ENCODE peak calls at places on chromosomes 5 and 9, in eight cellular contexts. One of them, this sample, is unnamed.

GRCh38 chr5:109668668-109669422 is 20.9 kb upstream of the MAN2A1 start:
- DNase-seq in CD8-positive, alpha-beta T cell: no peak
- DNase-seq in mesendoderm: peak; percentile 21
- DNase-seq in Caco-2: no peak
- DNase-seq in iPS DF 6.9: no peak
- DNase-seq in cardiac muscle cell: no peak
- DNase-seq in keratinocyte: no peak
- DNase-seq in transverse colon: no peak
- DNase-seq in this sample: no peak

GRCh38 chr5:119343766-119344165 is 12.1 kb upstream of the TNFAIP8 start:
- DNase-seq in cardiac muscle cell: no peak
- DNase-seq in keratinocyte: no peak
- DNase-seq in Caco-2: no peak
- DNase-seq in CD8-positive, alpha-beta T cell: peak; percentile 31
- DNase-seq in transverse colon: no peak
- DNase-seq in iPS DF 6.9: no peak
- DNase-seq in mesendoderm: no peak
- DNase-seq in this sample: no peak

GRCh38 chr5:75438722-75439121 is 72.7 kb downstream of the CERT1 start:
- DNase-seq in transverse colon: no peak
- DNase-seq in CD8-positive, alpha-beta T cell: no peak
- DNase-seq in mesendoderm: no peak
- DNase-seq in cardiac muscle cell: no peak
- DNase-seq in Caco-2: no peak
- DNase-seq in keratinocyte: no peak
- DNase-seq in iPS DF 6.9: no peak
- DNase-seq in this sample: no peak

GRCh38 chr5:31854181-31854624 is 215.3 kb downstream of the PDZD2 start:
- DNase-seq in CD8-positive, alpha-beta T cell: no peak
- DNase-seq in iPS DF 6.9: peak; percentile 45
- DNase-seq in mesendoderm: peak; percentile 90
- DNase-seq in transverse colon: no peak
- DNase-seq in keratinocyte: no peak
- DNase-seq in cardiac muscle cell: no peak
- DNase-seq in Caco-2: no peak
- DNase-seq in this sample: no peak

GRCh38 chr9:109411818-109412352 is 86.2 kb downstream of the PTPN3 start:
- DNase-seq in Caco-2: no peak
- DNase-seq in keratinocyte: no peak
- DNase-seq in iPS DF 6.9: no peak
- DNase-seq in cardiac muscle cell: peak; percentile 37
- DNase-seq in CD8-positive, alpha-beta T cell: no peak
- DNase-seq in transverse colon: no peak
- DNase-seq in mesendoderm: peak; percentile 60
- DNase-seq in this sample: no peak

GRCh38 chr5:175094461-175094860 is 349.5 kb downstream of the DRD1 start:
- DNase-seq in Caco-2: no peak
- DNase-seq in CD8-positive, alpha-beta T cell: no peak
- DNase-seq in keratinocyte: no peak
- DNase-seq in mesendoderm: no peak
- DNase-seq in iPS DF 6.9: no peak
- DNase-seq in transverse colon: no peak
- DNase-seq in cardiac muscle cell: no peak
- DNase-seq in this sample: no peak

GRCh38 chr9:5857928-5858327 is 25.0 kb upstream of the ERMP1 start:
- DNase-seq in iPS DF 6.9: no peak
- DNase-seq in keratinocyte: no peak
- DNase-seq in Caco-2: no peak
- DNase-seq in transverse colon: no peak
- DNase-seq in CD8-positive, alpha-beta T cell: no peak
- DNase-seq in cardiac muscle cell: no peak
- DNase-seq in mesendoderm: no peak
- DNase-seq in this sample: no peak

GRCh38 chr9:128719919-128720605 is 3.9 kb downstream of the ZDHHC12 start:
- DNase-seq in iPS DF 6.9: no peak
- DNase-seq in keratinocyte: no peak
- DNase-seq in mesendoderm: no peak
- DNase-seq in Caco-2: no peak
- DNase-seq in CD8-positive, alpha-beta T cell: no peak
- DNase-seq in transverse colon: no peak
- DNase-seq in cardiac muscle cell: no peak
- DNase-seq in this sample: no peak

GRCh38 chr5:132364319-132364718 is 5.2 kb upstream of the SLC22A5 start:
- DNase-seq in cardiac muscle cell: no peak
- DNase-seq in keratinocyte: peak; percentile 59
- DNase-seq in transverse colon: no peak
- DNase-seq in Caco-2: no peak
- DNase-seq in mesendoderm: no peak
- DNase-seq in CD8-positive, alpha-beta T cell: no peak
- DNase-seq in iPS DF 6.9: no peak
- DNase-seq in this sample: no peak

GRCh38 chr5:17257705-17258273 is 40.4 kb downstream of the BASP1 start:
- DNase-seq in iPS DF 6.9: no peak
- DNase-seq in transverse colon: no peak
- DNase-seq in cardiac muscle cell: no peak
- DNase-seq in keratinocyte: no peak
- DNase-seq in mesendoderm: no peak
- DNase-seq in Caco-2: no peak
- DNase-seq in CD8-positive, alpha-beta T cell: no peak
- DNase-seq in this sample: no peak

GRCh38 chr5:168438349-168438748 is 47.9 kb upstream of the RARS1 start:
- DNase-seq in keratinocyte: no peak
- DNase-seq in transverse colon: no peak
- DNase-seq in mesendoderm: no peak
- DNase-seq in cardiac muscle cell: no peak
- DNase-seq in iPS DF 6.9: no peak
- DNase-seq in Caco-2: no peak
- DNase-seq in CD8-positive, alpha-beta T cell: no peak
- DNase-seq in this sample: no peak

GRCh38 chr5:169610606-169611005 is 26.5 kb upstream of the DOCK2 start:
- DNase-seq in mesendoderm: no peak
- DNase-seq in iPS DF 6.9: no peak
- DNase-seq in CD8-positive, alpha-beta T cell: no peak
- DNase-seq in keratinocyte: no peak
- DNase-seq in cardiac muscle cell: no peak
- DNase-seq in Caco-2: no peak
- DNase-seq in transverse colon: no peak
- DNase-seq in this sample: no peak

GRCh38 chr5:68538886-68539420 is 323.4 kb downstream of the PIK3R1 start:
- DNase-seq in Caco-2: no peak
- DNase-seq in cardiac muscle cell: no peak
- DNase-seq in CD8-positive, alpha-beta T cell: no peak
- DNase-seq in iPS DF 6.9: no peak
- DNase-seq in keratinocyte: no peak
- DNase-seq in transverse colon: no peak
- DNase-seq in mesendoderm: no peak
- DNase-seq in this sample: no peak

GRCh38 chr5:115507682-115508081 is 36.9 kb downstream of the FEM1C start:
- DNase-seq in Caco-2: no peak
- DNase-seq in cardiac muscle cell: no peak
- DNase-seq in iPS DF 6.9: no peak
- DNase-seq in mesendoderm: no peak
- DNase-seq in CD8-positive, alpha-beta T cell: no peak
- DNase-seq in transverse colon: no peak
- DNase-seq in keratinocyte: no peak
- DNase-seq in this sample: no peak

GRCh38 chr9:87831159-87831558 is 51.5 kb upstream of the SPATA31E1 start:
- DNase-seq in keratinocyte: no peak
- DNase-seq in Caco-2: no peak
- DNase-seq in cardiac muscle cell: no peak
- DNase-seq in transverse colon: no peak
- DNase-seq in iPS DF 6.9: no peak
- DNase-seq in mesendoderm: no peak
- DNase-seq in CD8-positive, alpha-beta T cell: no peak
- DNase-seq in this sample: no peak

GRCh38 chr5:1319436-1320343 is 24.8 kb upstream of the TERT start:
- DNase-seq in CD8-positive, alpha-beta T cell: no peak
- DNase-seq in cardiac muscle cell: no peak
- DNase-seq in iPS DF 6.9: no peak
- DNase-seq in transverse colon: no peak
- DNase-seq in mesendoderm: no peak
- DNase-seq in keratinocyte: no peak
- DNase-seq in Caco-2: peak; percentile 32
- DNase-seq in this sample: peak; percentile 45

GRCh38 chr9:133804199-133804598 is 66.0 kb upstream of the SARDH start:
- DNase-seq in CD8-positive, alpha-beta T cell: no peak
- DNase-seq in mesendoderm: no peak
- DNase-seq in Caco-2: no peak
- DNase-seq in cardiac muscle cell: no peak
- DNase-seq in keratinocyte: no peak
- DNase-seq in iPS DF 6.9: no peak
- DNase-seq in transverse colon: no peak
- DNase-seq in this sample: no peak

GRCh38 chr9:99660191-99660636 is 161.5 kb upstream of the NR4A3 start:
- DNase-seq in cardiac muscle cell: no peak
- DNase-seq in iPS DF 6.9: no peak
- DNase-seq in mesendoderm: no peak
- DNase-seq in keratinocyte: no peak
- DNase-seq in transverse colon: no peak
- DNase-seq in CD8-positive, alpha-beta T cell: no peak
- DNase-seq in Caco-2: no peak
- DNase-seq in this sample: no peak

GRCh38 chr5:16456103-16456832 is 9.3 kb downstream of the ZNF622 start:
- DNase-seq in Caco-2: no peak
- DNase-seq in keratinocyte: peak; percentile 25
- DNase-seq in mesendoderm: peak; percentile 88
- DNase-seq in iPS DF 6.9: peak; percentile 29
- DNase-seq in cardiac muscle cell: peak; percentile 77
- DNase-seq in CD8-positive, alpha-beta T cell: no peak
- DNase-seq in transverse colon: peak; percentile 20
- DNase-seq in this sample: no peak

GRCh38 chr9:134436926-134437325 is 110.7 kb downstream of the RXRA start:
- DNase-seq in transverse colon: no peak
- DNase-seq in iPS DF 6.9: no peak
- DNase-seq in cardiac muscle cell: no peak
- DNase-seq in Caco-2: no peak
- DNase-seq in CD8-positive, alpha-beta T cell: no peak
- DNase-seq in keratinocyte: no peak
- DNase-seq in mesendoderm: no peak
- DNase-seq in this sample: no peak

GRCh38 chr5:156396063-156396829 is 69.3 kb downstream of the SGCD start:
- DNase-seq in keratinocyte: no peak
- DNase-seq in Caco-2: no peak
- DNase-seq in mesendoderm: no peak
- DNase-seq in cardiac muscle cell: no peak
- DNase-seq in CD8-positive, alpha-beta T cell: no peak
- DNase-seq in transverse colon: no peak
- DNase-seq in iPS DF 6.9: no peak
- DNase-seq in this sample: no peak
- H3K4me3 ChIP-seq in keratinocyte: no peak overlapping the region
- H3K4me3 ChIP-seq in Caco-2: no peak overlapping the region
- H3K4me3 ChIP-seq in mesendoderm: no peak overlapping the region
- H3K4me3 ChIP-seq in cardiac muscle cell: no peak overlapping the region
- H3K4me3 ChIP-seq in CD8-positive, alpha-beta T cell: no peak overlapping the region
- H3K4me3 ChIP-seq in transverse colon: no peak overlapping the region
- H3K4me3 ChIP-seq in iPS DF 6.9: no peak overlapping the region
- H3K4me3 ChIP-seq in this sample: no peak overlapping the region

DNA sequence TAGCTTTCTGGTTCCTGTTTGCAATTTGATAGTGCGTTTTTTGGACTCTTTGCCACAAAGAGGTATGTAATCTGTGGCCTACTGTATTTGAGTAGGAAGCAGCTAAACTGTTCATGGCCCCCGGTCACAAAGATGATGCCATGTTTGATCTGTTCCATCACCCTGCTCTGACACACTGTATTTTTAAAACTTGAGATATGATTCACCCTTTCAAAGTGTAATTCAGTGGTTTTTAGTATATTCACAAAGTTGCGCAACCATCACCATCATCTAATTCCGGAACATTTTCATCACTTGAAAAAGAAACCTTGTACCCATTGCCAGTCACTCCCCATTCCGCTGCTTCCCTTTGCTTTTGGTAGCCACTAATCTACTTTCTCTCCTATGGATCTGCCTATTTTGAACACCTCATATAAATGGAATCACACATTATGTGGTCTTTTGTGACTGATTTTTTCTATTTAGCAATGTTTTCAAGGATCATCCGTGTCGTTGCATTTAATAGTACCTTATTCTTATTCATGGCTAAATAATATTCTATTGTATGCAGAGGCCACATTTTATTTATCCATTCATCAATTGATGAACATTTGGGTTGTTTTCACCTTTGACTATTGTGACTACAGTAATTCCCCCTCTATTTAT is 141.6 kb downstream of the NR3C1 start:
- DNase-seq in cardiac muscle cell: no peak
- DNase-seq in CD8-positive, alpha-beta T cell: no peak
- DNase-seq in mesendoderm: no peak
- DNase-seq in keratinocyte: peak; percentile 66
- DNase-seq in transverse colon: no peak
- DNase-seq in Caco-2: no peak
- DNase-seq in iPS DF 6.9: no peak
- DNase-seq in this sample: no peak
- H3K4me1 ChIP-seq in cardiac muscle cell: no peaks in the 10 kb centered on the region
- H3K4me1 ChIP-seq in CD8-positive, alpha-beta T cell: no peaks in the 10 kb centered on the region
- H3K4me1 ChIP-seq in mesendoderm: peaks cover 1% of the 10 kb centered on the region
- H3K4me1 ChIP-seq in keratinocyte: peaks cover 21% of the 10 kb centered on the region
- H3K4me1 ChIP-seq in transverse colon: no peaks in the 10 kb centered on the region
- H3K4me1 ChIP-seq in Caco-2: no peaks in the 10 kb centered on the region
- H3K4me1 ChIP-seq in iPS DF 6.9: no peaks in the 10 kb centered on the region
- H3K4me1 ChIP-seq in this sample: no peaks in the 10 kb centered on the region

GRCh38 chr9:121267689-121268597 is at the start of gene GSN:
- DNase-seq in transverse colon: peak; percentile 90
- DNase-seq in Caco-2: peak; percentile 74
- DNase-seq in iPS DF 6.9: no peak
- DNase-seq in CD8-positive, alpha-beta T cell: peak; percentile 41
- DNase-seq in mesendoderm: peak; percentile 89
- DNase-seq in cardiac muscle cell: peak; percentile 78
- DNase-seq in keratinocyte: no peak
- DNase-seq in this sample: peak; percentile 70

GRCh38 chr9:121269888-121270254 is 1.9 kb downstream of the GSN start:
- DNase-seq in transverse colon: no peak
- DNase-seq in mesendoderm: no peak
- DNase-seq in Caco-2: no peak
- DNase-seq in CD8-positive, alpha-beta T cell: no peak
- DNase-seq in cardiac muscle cell: no peak
- DNase-seq in iPS DF 6.9: no peak
- DNase-seq in keratinocyte: no peak
- DNase-seq in this sample: no peak

GRCh38 chr9:121266906-121267650 is 884 bp upstream of the GSN start:
- DNase-seq in Caco-2: no peak
- DNase-seq in keratinocyte: no peak
- DNase-seq in CD8-positive, alpha-beta T cell: no peak
- DNase-seq in iPS DF 6.9: no peak
- DNase-seq in cardiac muscle cell: no peak
- DNase-seq in transverse colon: no peak
- DNase-seq in mesendoderm: no peak
- DNase-seq in this sample: no peak

GRCh38 chr9:121268598-121269029 is 652 bp downstream of the GSN start:
- DNase-seq in Caco-2: no peak
- DNase-seq in iPS DF 6.9: no peak
- DNase-seq in mesendoderm: peak; percentile 49
- DNase-seq in transverse colon: no peak
- DNase-seq in CD8-positive, alpha-beta T cell: no peak
- DNase-seq in cardiac muscle cell: no peak
- DNase-seq in keratinocyte: no peak
- DNase-seq in this sample: no peak

GRCh38 chr9:121269030-121269887 is 1.3 kb downstream of the GSN start:
- DNase-seq in keratinocyte: no peak
- DNase-seq in cardiac muscle cell: no peak
- DNase-seq in iPS DF 6.9: no peak
- DNase-seq in mesendoderm: peak; percentile 63
- DNase-seq in Caco-2: no peak
- DNase-seq in transverse colon: peak; percentile 72
- DNase-seq in CD8-positive, alpha-beta T cell: no peak
- DNase-seq in this sample: peak; percentile 63
- H3K4me3 ChIP-seq in keratinocyte: peak overlapping the region; percentile 92
- H3K4me3 ChIP-seq in cardiac muscle cell: peak overlapping the region; percentile 71
- H3K4me3 ChIP-seq in iPS DF 6.9: no peak overlapping the region
- H3K4me3 ChIP-seq in mesendoderm: no peak overlapping the region
- H3K4me3 ChIP-seq in Caco-2: peak overlapping the region; percentile 73
- H3K4me3 ChIP-seq in transverse colon: peak overlapping the region; percentile 75
- H3K4me3 ChIP-seq in CD8-positive, alpha-beta T cell: no peak overlapping the region
- H3K4me3 ChIP-seq in this sample: peak overlapping the region; percentile 70

GRCh38 chr5:139663207-139663606 is 15.1 kb downstream of the CXXC5 start:
- DNase-seq in keratinocyte: no peak
- DNase-seq in cardiac muscle cell: no peak
- DNase-seq in transverse colon: no peak
- DNase-seq in mesendoderm: no peak
- DNase-seq in CD8-positive, alpha-beta T cell: no peak
- DNase-seq in iPS DF 6.9: no peak
- DNase-seq in Caco-2: no peak
- DNase-seq in this sample: no peak
- H3K4me1 ChIP-seq in keratinocyte: peaks cover 28% of the 10 kb centered on the region
- H3K4me1 ChIP-seq in cardiac muscle cell: peaks cover 44% of the 10 kb centered on the region
- H3K4me1 ChIP-seq in transverse colon: peaks cover 55% of the 10 kb centered on the region
- H3K4me1 ChIP-seq in mesendoderm: peaks cover 21% of the 10 kb centered on the region
- H3K4me1 ChIP-seq in CD8-positive, alpha-beta T cell: peaks cover 21% of the 10 kb centered on the region
- H3K4me1 ChIP-seq in iPS DF 6.9: peaks cover 31% of the 10 kb centered on the region
- H3K4me1 ChIP-seq in Caco-2: peaks cover 17% of the 10 kb centered on the region
- H3K4me1 ChIP-seq in this sample: peaks cover 33% of the 10 kb centered on the region